ENCODE peak calls at places on chromosome 11, in ten cellular contexts. G, O, Z, I, D, A, U, J, Q and T are unnamed samples.

GRCh38 chr11:13679768-13680167 is 11.3 kb downstream of the FAR1 start:
- DNase-seq in G (no peak), O (no peak), Z (no peak), I (no peak), D (no peak), A (no peak), U (no peak), J (no peak), Q (no peak), T (no peak)

GRCh38 chr11:71490731-71491390 is 36.2 kb upstream of the KRTAP5-7 start:
- DNase-seq in G (peak; percentile 76), O (no peak), Z (no peak), I (no peak), D (peak; percentile 37), A (no peak), U (no peak), J (no peak), Q (peak; percentile 9), T (no peak)

GRCh38 chr11:82930229-82930628 is 28.7 kb downstream of the DDIAS start:
- DNase-seq in G (no peak), O (no peak), Z (no peak), I (no peak), D (no peak), A (no peak), U (no peak), J (no peak), Q (no peak), T (no peak)

GRCh38 chr11:65112551-65113360 is 1.1 kb downstream of the TM7SF2 start:
- DNase-seq in G (peak; percentile 80), O (no peak), Z (no peak), I (peak; percentile 79), D (peak; percentile 74), A (no peak), U (peak; percentile 95), J (no peak), Q (peak; percentile 75), T (peak; percentile 73)

GRCh38 chr11:122863704-122864326 is 18.7 kb upstream of the JHY start:
- DNase-seq in G (no peak), O (peak; percentile 21), Z (no peak), I (peak; percentile 41), D (no peak), A (peak; percentile 37), U (no peak), J (no peak), Q (no peak), T (no peak)

GRCh38 chr11:65293909-65294381 is 20.7 kb upstream of the CDC42EP2 start:
- DNase-seq in G (no peak), O (no peak), Z (no peak), I (no peak), D (no peak), A (no peak), U (no peak), J (no peak), Q (no peak), T (no peak)

GRCh38 chr11:114092953-114093352 is 33.4 kb downstream of the ZBTB16 start:
- DNase-seq in G (no peak), O (no peak), Z (no peak), I (no peak), D (no peak), A (no peak), U (no peak), J (no peak), Q (no peak), T (no peak)

GRCh38 chr11:19853901-19854300 is 141.3 kb downstream of the NAV2 start:
- DNase-seq in G (no peak), O (no peak), Z (no peak), I (no peak), D (no peak), A (no peak), U (no peak), J (no peak), Q (no peak), T (no peak)

GRCh38 chr11:48104562-48104924 is 112.1 kb upstream of the OR4B1 start:
- DNase-seq in G (no peak), O (peak; percentile 66), Z (no peak), I (no peak), D (no peak), A (no peak), U (no peak), J (no peak), Q (no peak), T (no peak)

GRCh38 chr11:48105096-48105990 is 111.3 kb upstream of the OR4B1 start:
- DNase-seq in G (peak; percentile 38), O (peak; percentile 70), Z (no peak), I (no peak), D (no peak), A (no peak), U (no peak), J (no peak), Q (no peak), T (no peak)

GRCh38 chr11:48106166-48106565 is 110.4 kb upstream of the OR4B1 start:
- DNase-seq in G (no peak), O (peak; percentile 66), Z (no peak), I (no peak), D (no peak), A (no peak), U (no peak), J (no peak), Q (no peak), T (no peak)

GRCh38 chr11:48101958-48102357 is 114.7 kb upstream of the OR4B1 start:
- DNase-seq in G (no peak), O (peak; percentile 70), Z (no peak), I (no peak), D (no peak), A (no peak), U (no peak), J (no peak), Q (no peak), T (no peak)

DNA sequence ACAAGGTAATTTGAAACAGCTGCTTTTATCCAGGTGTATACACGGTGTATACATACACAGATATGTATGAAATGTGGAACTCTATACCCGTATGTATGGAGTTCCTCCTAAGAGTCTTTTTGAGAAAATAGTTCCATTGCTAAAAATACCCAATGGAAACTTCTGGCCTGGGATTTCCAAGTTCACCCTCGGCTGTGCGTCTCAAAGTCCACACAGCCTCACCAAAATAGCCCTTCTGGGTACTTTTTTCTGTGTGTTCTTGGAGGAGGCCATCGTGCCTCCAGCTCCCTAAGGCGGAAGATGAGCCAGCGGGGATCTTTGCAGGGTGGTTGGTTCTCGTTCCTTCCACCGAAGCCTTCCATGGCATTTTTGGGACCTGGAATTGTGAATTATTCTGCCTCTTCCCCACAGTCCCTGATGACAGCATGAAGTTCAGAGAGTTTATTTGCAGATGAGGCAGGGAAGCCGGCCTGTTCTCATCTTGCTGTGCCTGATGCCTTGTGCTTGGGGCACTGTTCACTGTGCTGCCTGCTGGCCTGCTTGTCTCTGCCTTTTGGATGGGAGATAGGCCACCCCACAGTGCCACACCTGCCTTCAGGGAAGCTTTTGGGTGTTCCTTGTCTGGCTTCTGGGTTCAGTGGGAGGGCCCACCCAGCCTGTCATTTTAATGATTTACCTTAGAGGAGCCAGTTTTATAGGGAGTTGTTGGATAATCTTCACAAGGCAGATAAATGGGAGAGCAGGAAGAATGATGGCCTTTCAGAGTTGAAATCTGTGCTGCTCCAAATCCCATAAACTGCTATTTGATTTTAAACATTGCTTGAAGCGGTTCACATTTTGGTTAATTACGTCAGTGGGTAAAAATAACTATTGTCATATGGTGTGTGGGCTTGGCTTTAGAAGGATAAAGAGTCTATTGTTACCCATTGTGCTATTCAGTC is 112.7 kb upstream of the OR4B1 start:
- DNase-seq in G (no peak), O (peak; percentile 88), Z (no peak), I (no peak), D (no peak), A (no peak), U (no peak), J (peak; percentile 69), Q (no peak), T (no peak)
- TF ChIP-seq POLR2A in G (no peak), O (no peak), Z (no peak), I (no peak), D (no peak), A (no peak), U (no peak), J (no peak), Q (no peak), T (no peak)

GRCh38 chr11:12540075-12540685 is 134.0 kb upstream of the TEAD1 start:
- DNase-seq in G (no peak), O (peak; percentile 89), Z (no peak), I (no peak), D (no peak), A (peak; percentile 10), U (no peak), J (no peak), Q (no peak), T (no peak)

GRCh38 chr11:12539570-12539969 is 134.7 kb upstream of the TEAD1 start:
- DNase-seq in G (no peak), O (no peak), Z (no peak), I (no peak), D (no peak), A (no peak), U (no peak), J (no peak), Q (no peak), T (no peak)

GRCh38 chr11:12536566-12536965 is 137.7 kb upstream of the TEAD1 start:
- DNase-seq in G (no peak), O (no peak), Z (no peak), I (no peak), D (no peak), A (no peak), U (no peak), J (no peak), Q (peak; percentile 16), T (no peak)

GRCh38 chr11:12538889-12539421 is 135.3 kb upstream of the TEAD1 start:
- DNase-seq in G (no peak), O (no peak), Z (no peak), I (no peak), D (no peak), A (no peak), U (no peak), J (no peak), Q (no peak), T (no peak)

DNA sequence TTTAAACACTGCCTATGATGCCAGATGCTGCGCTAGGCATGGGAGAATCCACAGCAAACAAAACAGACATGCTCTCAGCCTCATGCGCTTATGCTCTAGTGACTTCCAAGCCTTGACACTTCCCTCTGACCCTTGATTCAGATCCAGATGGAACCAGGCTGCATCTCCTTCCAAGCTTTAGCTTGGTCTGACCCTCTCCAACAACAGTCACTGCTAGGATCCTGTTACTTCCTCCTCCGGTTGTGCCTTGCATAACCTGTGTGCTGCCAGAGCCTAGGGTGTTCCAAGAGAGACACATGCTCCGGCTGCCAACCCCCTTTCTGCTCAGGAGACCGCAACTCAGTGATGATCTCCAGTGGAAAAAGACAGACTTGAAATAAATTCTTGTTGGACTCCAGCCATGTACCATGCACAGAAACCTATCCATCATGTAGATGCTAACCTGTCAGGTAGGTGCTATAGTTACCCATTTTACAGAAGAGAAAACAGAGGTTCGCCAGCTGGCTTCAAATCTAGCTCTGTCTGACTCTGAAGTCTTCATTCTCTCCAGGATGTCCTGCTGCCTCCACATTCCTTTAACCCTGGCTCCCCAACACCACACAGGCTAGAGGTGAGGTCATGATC is 136.3 kb upstream of the TEAD1 start:
- DNase-seq in G (no peak), O (no peak), Z (no peak), I (no peak), D (no peak), A (no peak), U (no peak), J (no peak), Q (peak; percentile 25), T (no peak)
- TF ChIP-seq POLR2AphosphoS5 in G (no peak), O (peak; percentile 43), Z (no peak), I (no peak), D (no peak), A (no peak), U (no peak), J (no peak), Q (peak; percentile 24), T (no peak)

GRCh38 chr11:69443968-69444364 is 37.5 kb upstream of the LINC01488 start:
- DNase-seq in G (no peak), O (no peak), Z (no peak), I (peak; percentile 50), D (no peak), A (no peak), U (peak; percentile 63), J (no peak), Q (no peak), T (no peak)

GRCh38 chr11:69442012-69442806 is 39.3 kb upstream of the LINC01488 start:
- DNase-seq in G (no peak), O (no peak), Z (no peak), I (peak; percentile 38), D (no peak), A (no peak), U (peak; percentile 42), J (no peak), Q (no peak), T (no peak)

GRCh38 chr11:69444381-69445130 is 36.9 kb upstream of the LINC01488 start:
- DNase-seq in G (no peak), O (no peak), Z (peak; percentile 77), I (peak; percentile 97), D (peak; percentile 74), A (no peak), U (peak; percentile 63), J (peak; percentile 91), Q (no peak), T (no peak)

GRCh38 chr11:69442807-69443137 is 38.7 kb upstream of the LINC01488 start:
- DNase-seq in G (no peak), O (no peak), Z (no peak), I (peak; percentile 77), D (no peak), A (no peak), U (peak; percentile 82), J (peak; percentile 34), Q (no peak), T (no peak)

GRCh38 chr11:69443138-69443967 is 38.1 kb upstream of the LINC01488 start:
- DNase-seq in G (peak; percentile 94), O (peak; percentile 97), Z (peak; percentile 77), I (peak; percentile 99), D (peak; percentile 91), A (peak; percentile 74), U (peak; percentile 95), J (peak; percentile 76), Q (peak; percentile 81), T (peak; percentile 93)
- TF ChIP-seq POLR2A in G (no peak), O (no peak), Z (no peak), I (peak; percentile 93), D (peak; percentile 64), A (peak; percentile 33), U (no peak), J (peak; percentile 11), Q (no peak), T (peak; percentile 49)

DNA sequence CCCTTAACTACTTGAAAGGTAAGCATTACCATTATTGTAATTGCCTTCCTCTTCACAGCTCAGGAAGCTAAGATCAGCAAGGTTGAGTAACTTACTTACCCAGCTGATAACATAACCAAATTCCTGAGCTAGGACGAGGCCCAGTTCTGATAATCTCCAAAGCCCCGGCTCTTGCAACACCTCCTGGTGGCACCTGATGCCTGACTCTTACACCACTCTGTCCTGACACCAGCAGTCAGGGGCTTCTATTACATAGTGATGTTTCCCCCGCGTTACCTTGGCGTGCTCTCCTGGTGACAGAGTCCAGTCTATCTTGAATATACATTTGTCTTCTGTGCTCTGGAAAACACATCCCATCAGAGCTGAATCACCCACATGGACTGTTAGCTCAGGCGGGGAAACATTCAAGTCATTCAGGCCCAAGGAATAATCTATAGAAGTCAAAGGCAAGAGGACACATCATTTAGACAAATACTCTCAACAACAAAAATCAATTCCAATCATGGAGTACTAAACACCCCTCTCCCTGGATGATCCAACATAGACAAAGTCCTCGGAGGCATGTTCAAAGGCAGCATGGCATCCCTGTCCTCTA is 12.6 kb downstream of the JAML start:
- DNase-seq in G (no peak), O (no peak), Z (no peak), I (peak; percentile 11), D (no peak), A (no peak), U (no peak), J (no peak), Q (peak; percentile 47), T (no peak)
- TF ChIP-seq POLR2AphosphoS5 in G (no peak), O (no peak), Z (no peak), I (no peak), D (no peak), A (no peak), U (no peak), J (no peak), Q (peak; percentile 57), T (no peak)